ENCODE peak calls at places on chromosomes 13 and 19, in seven cellular contexts. V is SK-N-SH, P is HCT116, T is K562, E is H1, C is GM12878, K is HepG2. W is an unnamed sample.

GRCh38 chr19:52190679-52191293 is 934 bp downstream of the PPP2R1A start:
- DNase-seq in V (peak; percentile 56), P (no peak), T (no peak), E (no peak), C (no peak), K (no peak), W (no peak)

GRCh38 chr13:110869231-110869804 is 45.6 kb downstream of the ANKRD10 start:
- DNase-seq in V (no peak), P (no peak), T (peak; percentile 30), E (no peak), C (no peak), K (no peak), W (no peak)

GRCh38 chr13:81406639-81407292 is 1065.8 kb upstream of the SPRY2 start:
- DNase-seq in V (no peak), P (no peak), T (no peak), E (no peak), C (peak; percentile 38), K (no peak), W (no peak)

GRCh38 chr19:53432088-53432661 is 391 bp downstream of the ZNF761 start:
- DNase-seq in V (peak; percentile 50), P (no peak), T (peak; percentile 40), E (no peak), C (no peak), K (no peak), W (no peak)

GRCh38 chr19:33413426-33413725 is 39.9 kb downstream of the CEBPG start:
- DNase-seq in V (no peak), P (no peak), T (no peak), E (no peak), C (no peak), K (no peak), W (no peak)

GRCh38 chr19:4967738-4968461 is 1.0 kb upstream of the KDM4B start:
- DNase-seq in V (no peak), P (no peak), T (no peak), E (no peak), C (no peak), K (no peak), W (peak; percentile 27)

GRCh38 chr13:99467764-99468163 is 33.5 kb upstream of the TM9SF2 start:
- DNase-seq in V (no peak), P (no peak), T (no peak), E (no peak), C (no peak), K (no peak), W (no peak)

GRCh38 chr19:13461536-13461935 is 44.7 kb downstream of the CACNA1A start:
- DNase-seq in V (no peak), P (no peak), T (no peak), E (no peak), C (no peak), K (no peak), W (no peak)

GRCh38 chr13:23608704-23609413 is 38.6 kb downstream of the TNFRSF19 start:
- DNase-seq in V (peak; percentile 75), P (no peak), T (no peak), E (no peak), C (no peak), K (peak; percentile 32), W (no peak)

GRCh38 chr19:28196961-28197360 is 1016.0 kb downstream of the UQCRFS1 start:
- DNase-seq in V (no peak), P (no peak), T (no peak), E (no peak), C (no peak), K (no peak), W (no peak)

GRCh38 chr13:27975579-27976361 is 6.7 kb upstream of the CDX2 start:
- DNase-seq in V (peak; percentile 15), P (no peak), T (no peak), E (no peak), C (no peak), K (no peak), W (no peak)

GRCh38 chr13:95191821-95192220 is 109.4 kb downstream of the ABCC4 start:
- DNase-seq in V (peak; percentile 77), P (peak; percentile 45), T (peak; percentile 64), E (peak; percentile 75), C (peak; percentile 45), K (peak; percentile 41), W (peak; percentile 60)

GRCh38 chr19:13864513-13865242 is 12.3 kb upstream of the NANOS3 start:
- DNase-seq in V (peak; percentile 85), P (no peak), T (peak; percentile 46), E (no peak), C (no peak), K (no peak), W (no peak)

GRCh38 chr13:21355304-21355703 is 103.8 kb downstream of the ZDHHC20 start:
- DNase-seq in V (no peak), P (no peak), T (no peak), E (no peak), C (no peak), K (no peak), W (no peak)

GRCh38 chr19:35260694-35261304 is 8.0 kb upstream of the USF2 start:
- DNase-seq in V (no peak), P (no peak), T (no peak), E (no peak), C (no peak), K (no peak), W (no peak)

GRCh38 chr19:2371656-2372055 is 11.6 kb downstream of the TMPRSS9 start:
- DNase-seq in V (no peak), P (no peak), T (no peak), E (no peak), C (no peak), K (no peak), W (no peak)

GRCh38 chr13:40061466-40062450 is 406.3 kb downstream of the COG6 start:
- DNase-seq in V (no peak), P (no peak), T (no peak), E (no peak), C (no peak), K (no peak), W (no peak)
- TF ChIP-seq JUND in V (no peak), P (no peak), T (no peak), E (no peak), C (no peak), K (no peak), W (no peak)

GRCh38 chr13:42392706-42393572 is 121.0 kb downstream of the AKAP11 start:
- DNase-seq in V (no peak), P (no peak), T (no peak), E (no peak), C (no peak), K (no peak), W (no peak)
- TF ChIP-seq JUND in V (no peak), P (no peak), T (no peak), E (no peak), C (no peak), K (no peak), W (no peak)

GRCh38 chr13:113884821-113885220 is 20.9 kb upstream of the GAS6 start:
- DNase-seq in V (no peak), P (no peak), T (no peak), E (no peak), C (no peak), K (no peak), W (no peak)
- TF ChIP-seq JUND in V (no peak), P (no peak), T (no peak), E (no peak), C (no peak), K (no peak), W (no peak)

DNA sequence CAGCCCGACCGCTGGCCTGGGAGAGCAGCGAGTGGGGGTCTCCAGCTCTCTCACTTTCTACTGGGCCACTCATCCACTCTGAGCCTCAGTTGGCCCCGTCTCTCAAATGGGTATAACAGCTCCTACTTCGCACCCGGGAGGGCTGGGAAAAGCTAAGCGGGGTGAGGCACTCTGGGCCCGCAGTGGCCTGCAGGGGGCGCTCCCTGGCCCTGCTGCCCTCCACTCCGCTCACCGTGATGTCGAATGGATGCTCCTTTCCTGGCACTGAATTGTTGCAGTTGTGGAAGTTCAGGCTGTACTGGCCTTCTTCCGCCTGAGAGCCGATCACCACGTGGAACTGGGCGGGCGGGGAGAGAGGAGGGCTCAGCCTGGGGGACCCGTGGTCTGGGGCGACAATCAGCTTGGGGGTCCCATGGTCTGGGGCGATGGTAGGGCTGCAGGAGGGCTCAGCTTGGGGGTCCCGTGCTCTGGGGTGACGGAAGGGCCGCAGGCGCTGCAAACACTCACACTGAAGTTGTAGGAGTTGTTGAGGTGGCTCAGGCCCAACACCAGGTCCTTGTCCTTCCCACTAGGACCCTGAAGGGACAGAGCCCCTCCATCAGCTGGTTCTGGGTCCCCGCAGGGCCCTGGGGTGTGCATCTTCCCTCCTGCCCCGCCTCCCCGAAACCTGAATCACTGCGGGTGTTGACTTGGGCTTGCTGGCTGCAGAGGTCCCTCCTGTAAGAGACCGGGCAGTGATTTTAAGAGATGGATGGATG is 3.9 kb downstream of the GPR108 start:
- DNase-seq in V (peak; percentile 61), P (no peak), T (peak; percentile 31), E (no peak), C (no peak), K (no peak), W (no peak)
- TF ChIP-seq JUND in V (no peak), P (no peak), T (no peak), E (no peak), C (no peak), K (no peak), W (no peak)

GRCh38 chr13:31008400-31009115 is 76.1 kb downstream of the TEX26 start:
- DNase-seq in V (no peak), P (no peak), T (no peak), E (no peak), C (no peak), K (no peak), W (no peak)

GRCh38 chr13:31011193-31011860 is 78.9 kb downstream of the TEX26 start:
- DNase-seq in V (no peak), P (no peak), T (no peak), E (no peak), C (no peak), K (no peak), W (no peak)

GRCh38 chr13:31005066-31005465 is 72.6 kb downstream of the TEX26 start:
- DNase-seq in V (no peak), P (no peak), T (no peak), E (no peak), C (no peak), K (no peak), W (no peak)

GRCh38 chr13:31009166-31009565 is 76.7 kb downstream of the TEX26 start:
- DNase-seq in V (no peak), P (no peak), T (no peak), E (no peak), C (no peak), K (no peak), W (no peak)

GRCh38 chr13:31007392-31007791 is 74.9 kb downstream of the TEX26 start:
- DNase-seq in V (peak; percentile 60), P (no peak), T (no peak), E (no peak), C (no peak), K (no peak), W (no peak)
- TF ChIP-seq JUND in V (no peak), P (no peak), T (no peak), E (no peak), C (no peak), K (no peak), W (no peak)

GRCh38 chr13:33321686-33322473 is 36.3 kb upstream of the STARD13 start:
- DNase-seq in V (no peak), P (no peak), T (no peak), E (no peak), C (no peak), K (no peak), W (peak; percentile 34)
- TF ChIP-seq JUND in V (no peak), P (no peak), T (no peak), E (no peak), C (no peak), K (no peak), W (no peak)

W was measured in T47D.